ENCODE peak calls at places on chromosomes 3 and 15, in six cellular contexts. P, A, K, V, G and E are unnamed samples.

GRCh38 chr3:37863949-37864822 is 2.5 kb downstream of the CTDSPL start:
- DNase-seq in P (no peak), A (no peak), K (no peak), V (no peak), G (no peak), E (no peak)

GRCh38 chr3:130276203-130276803 is 69.2 kb upstream of the COL6A5 start:
- DNase-seq in P (no peak), A (no peak), K (no peak), V (no peak), G (no peak), E (no peak)

GRCh38 chr15:42796955-42797779 is 60.2 kb upstream of the CDAN1 start:
- DNase-seq in P (no peak), A (no peak), K (no peak), V (no peak), G (no peak), E (no peak)

GRCh38 chr3:189967254-189967865 is 153.3 kb downstream of the P3H2 start:
- DNase-seq in P (no peak), A (no peak), K (peak; percentile 39), V (no peak), G (no peak), E (no peak)

GRCh38 chr15:80418892-80419537 is 14.8 kb downstream of the ARNT2 start:
- DNase-seq in P (peak; percentile 35), A (no peak), K (no peak), V (no peak), G (no peak), E (no peak)

GRCh38 chr3:182596673-182597410 is 196.5 kb upstream of the ATP11B start:
- DNase-seq in P (no peak), A (no peak), K (no peak), V (no peak), G (no peak), E (no peak)

GRCh38 chr3:105827959-105828358 is 40.9 kb downstream of the CBLB start:
- DNase-seq in P (no peak), A (no peak), K (peak; percentile 28), V (no peak), G (no peak), E (no peak)

GRCh38 chr3:4977001-4977888 is 2.0 kb upstream of the BHLHE40 start:
- DNase-seq in P (peak; percentile 82), A (no peak), K (peak; percentile 96), V (peak; percentile 87), G (peak; percentile 75), E (peak; percentile 91)

GRCh38 chr3:143207338-143207961 is 87.9 kb downstream of the CHST2 start:
- DNase-seq in P (no peak), A (no peak), K (no peak), V (no peak), G (no peak), E (no peak)

GRCh38 chr3:36648241-36649034 is 115.9 kb downstream of the DCLK3 start:
- DNase-seq in P (no peak), A (no peak), K (no peak), V (no peak), G (no peak), E (no peak)

GRCh38 chr3:140602781-140603180 is 75.1 kb upstream of the TRIM42 start:
- DNase-seq in P (no peak), A (no peak), K (no peak), V (no peak), G (no peak), E (no peak)

GRCh38 chr15:42069025-42069424 is 25.3 kb downstream of the PLA2G4D start:
- DNase-seq in P (no peak), A (no peak), K (no peak), V (no peak), G (no peak), E (no peak)

GRCh38 chr3:183185696-183186095 is 23.2 kb upstream of the LAMP3 start:
- DNase-seq in P (no peak), A (no peak), K (no peak), V (no peak), G (no peak), E (no peak)

GRCh38 chr15:84840255-84840654 is 23.1 kb downstream of the ALPK3 start:
- DNase-seq in P (peak; percentile 61), A (no peak), K (no peak), V (peak; percentile 61), G (peak; percentile 56), E (no peak)
- H3K27ac ChIP-seq in P (peak overlapping the region; percentile 95), A (no peak overlapping the region), K (peak overlapping the region; percentile 98), V (peak overlapping the region; percentile 85), G (peak overlapping the region; percentile 92), E (peak overlapping the region; percentile 99)

GRCh38 chr3:65751123-65751700 is 287.5 kb downstream of the MAGI1 start:
- DNase-seq in P (peak; percentile 50), A (peak; percentile 20), K (peak; percentile 38), V (no peak), G (peak; percentile 40), E (peak; percentile 52)
- H3K27ac ChIP-seq in P (no peak overlapping the region), A (peak overlapping the region; percentile 76), K (no peak overlapping the region), V (no peak overlapping the region), G (no peak overlapping the region), E (no peak overlapping the region)

DNA sequence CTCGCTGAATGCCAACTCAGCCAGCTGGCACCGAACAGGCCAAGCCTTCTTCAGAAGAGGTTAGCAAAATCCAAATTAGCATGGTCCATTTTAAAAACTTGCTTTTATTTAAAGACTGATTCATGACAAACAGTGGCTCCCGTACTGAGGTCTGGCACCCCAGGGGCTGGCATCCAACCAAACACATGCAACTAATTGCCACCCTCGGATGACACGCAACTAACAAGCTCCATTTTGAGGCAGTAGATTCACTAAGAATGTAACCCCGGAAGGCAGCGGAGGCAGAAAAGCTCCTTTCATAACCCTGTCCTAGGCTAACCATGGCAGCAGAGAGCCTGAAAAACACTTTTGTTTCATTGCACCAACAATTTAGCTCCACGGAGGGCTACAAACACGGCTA is 447.4 kb downstream of the FHIT start:
- DNase-seq in P (no peak), A (no peak), K (no peak), V (no peak), G (no peak), E (no peak)
- H3K27ac ChIP-seq in P (no peak overlapping the region), A (no peak overlapping the region), K (no peak overlapping the region), V (no peak overlapping the region), G (no peak overlapping the region), E (no peak overlapping the region)

DNA sequence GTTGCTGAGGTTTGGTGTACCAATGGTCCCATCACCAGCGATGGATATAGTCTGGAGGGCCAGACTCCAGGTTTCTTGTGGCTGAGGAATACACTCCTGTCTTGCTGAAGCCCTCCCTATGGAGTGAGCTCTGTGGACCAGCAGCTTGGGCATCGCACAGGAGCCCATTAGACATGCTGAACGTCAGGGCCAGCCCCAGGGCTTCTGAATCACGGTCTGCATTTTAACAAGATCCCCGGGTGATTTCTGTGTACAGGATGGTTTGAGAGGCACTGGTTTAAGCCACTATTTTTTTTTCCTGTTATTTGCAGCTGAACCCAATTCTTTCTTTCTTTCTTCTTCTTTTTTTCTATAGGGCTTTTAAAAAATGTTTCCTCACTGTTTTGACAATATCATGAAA is 69.5 kb upstream of the XCR1 start:
- DNase-seq in P (no peak), A (no peak), K (no peak), V (no peak), G (no peak), E (no peak)
- H3K27ac ChIP-seq in P (no peak overlapping the region), A (no peak overlapping the region), K (no peak overlapping the region), V (peak overlapping the region; percentile 89), G (peak overlapping the region; percentile 78), E (no peak overlapping the region)

GRCh38 chr15:99474981-99475753 is 90.6 kb upstream of the MEF2A start:
- DNase-seq in P (no peak), A (no peak), K (peak; percentile 59), V (peak; percentile 64), G (no peak), E (peak; percentile 88)
- H3K27ac ChIP-seq in P (no peak overlapping the region), A (peak overlapping the region; percentile 82), K (no peak overlapping the region), V (peak overlapping the region; percentile 27), G (peak overlapping the region; percentile 75), E (peak overlapping the region; percentile 85)